ENCODE peak calls at places on chromosomes 4 and X, in six cellular contexts. S is H9, A is trophoblast cell, N is neuronal stem cell, X is mesendoderm, I is IMR-90. C is an unnamed sample.

GRCh38 chrX:123424546-123424945 is 240.5 kb downstream of the GRIA3 start:
- DNase-seq in A (peak), I (peak), X (no peak), N (no peak), S (no peak), C (peak)

GRCh38 chr4:43680416-43680815 is 768.2 kb downstream of the KCTD8 start:
- DNase-seq in A (no peak), S (no peak), I (no peak), N (peak), X (peak), C (no peak)

GRCh38 chr4:185573651-185574199 is 38.4 kb upstream of the PDLIM3 start:
- DNase-seq in A (peak), X (peak), N (no peak), S (peak), I (peak), C (peak)

GRCh38 chr4:189613202-189613601 is 327.5 kb upstream of the FRG1 start:
- DNase-seq in N (no peak), I (no peak), X (peak), A (peak), S (no peak), C (peak)

GRCh38 chrX:989959-990510 is 222.4 kb downstream of the CRLF2 start:
- DNase-seq in X (peak), N (no peak), A (peak), I (peak), S (peak), C (peak)

GRCh38 chrX:25028726-25029125 is 13.0 kb upstream of the ARX start:
- DNase-seq in N (no peak), S (no peak), A (peak), I (peak), X (no peak), C (no peak)

GRCh38 chrX:45750639-45751038 is 550.0 kb upstream of the DIPK2B start:
- DNase-seq in X (no peak), N (no peak), I (no peak), A (no peak), S (no peak), C (peak)

GRCh38 chr4:120685756-120686278 is 236.7 kb downstream of the PRDM5 start:
- DNase-seq in S (no peak), N (no peak), I (no peak), X (peak), A (no peak), C (no peak)

GRCh38 chr4:100548209-100548579 is 30.4 kb upstream of the EMCN start:
- DNase-seq in A (no peak), I (no peak), N (no peak), S (no peak), X (no peak), C (no peak)

GRCh38 chr4:27381806-27382205 is 521.2 kb downstream of the STIM2 start:
- DNase-seq in S (no peak), X (no peak), N (no peak), A (no peak), I (no peak), C (no peak)

GRCh38 chr4:81392164-81392563 is 79.5 kb downstream of the RASGEF1B start:
- DNase-seq in N (no peak), I (no peak), S (no peak), A (no peak), X (no peak), C (no peak)

GRCh38 chr4:87589531-87589930 is 18.8 kb upstream of the DSPP start:
- DNase-seq in I (peak), N (no peak), A (peak), X (peak), S (no peak), C (peak)

GRCh38 chr4:60463846-60464502 is 736.2 kb upstream of the ADGRL3 start:
- DNase-seq in A (peak), N (no peak), X (peak), I (no peak), S (no peak), C (peak)

GRCh38 chr4:174230680-174231079 is 52.8 kb downstream of the FBXO8 start:
- DNase-seq in S (no peak), A (no peak), X (no peak), N (no peak), I (no peak), C (no peak)

GRCh38 chrX:72110051-72110926 is 21.4 kb downstream of the RTL5 start:
- DNase-seq in S (no peak), X (no peak), A (no peak), N (no peak), I (no peak), C (no peak)

DNA sequence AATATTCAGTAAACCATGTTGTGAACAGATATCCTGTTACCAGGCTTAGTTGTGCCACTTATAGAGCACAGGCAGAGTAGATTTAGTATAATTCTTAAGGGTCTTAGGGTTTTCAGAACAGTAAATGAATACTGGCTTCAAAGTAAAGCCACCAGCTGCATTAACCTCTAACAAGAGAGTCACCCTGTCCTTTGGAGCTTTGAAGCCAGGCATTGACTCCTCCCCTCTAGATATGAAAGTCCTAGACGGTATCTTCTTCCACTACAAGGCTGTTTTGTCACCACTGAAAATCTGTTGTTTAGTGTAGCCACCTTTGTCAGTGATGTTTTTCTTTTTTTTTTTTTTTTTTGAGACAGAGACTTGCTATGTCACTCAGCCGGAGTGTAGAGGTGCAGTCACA is 77.7 kb downstream of the ALPK1 start:
- DNase-seq in I (no peak), A (no peak), S (no peak), X (no peak), N (no peak), C (no peak)
- H3K9ac ChIP-seq in I (no peak), A (no peak), S (no peak), X (no peak), N (no peak), C (no peak)

DNA sequence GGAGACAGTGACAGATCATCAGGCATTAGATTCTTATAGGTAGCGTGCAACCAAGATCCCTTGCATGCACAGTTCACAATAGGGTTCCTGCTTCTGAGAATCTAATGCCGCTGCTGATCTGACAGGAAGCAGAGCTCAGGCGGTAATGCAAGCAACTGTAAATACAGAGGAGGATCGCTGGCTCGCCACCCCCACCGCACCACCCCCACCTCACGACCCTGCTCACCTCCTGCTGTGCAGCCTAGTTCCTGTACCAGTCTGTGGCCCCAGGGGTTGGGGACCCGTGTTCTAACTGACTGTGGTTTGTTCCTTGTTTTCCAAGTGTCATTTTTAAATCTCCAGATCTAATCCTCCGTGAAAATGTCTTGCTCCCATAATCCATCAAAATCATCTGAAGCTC is 89.0 kb upstream of the MAPK10 start:
- DNase-seq in I (no peak), S (no peak), X (peak), A (no peak), N (no peak), C (no peak)
- H3K18ac ChIP-seq in I (no peak), S (no peak), X (peak), A (no peak), N (peak), C (no peak)

GRCh38 chrX:65705439-65705838 is 38.0 kb downstream of the MSN start:
- DNase-seq in N (no peak), S (no peak), X (no peak), I (no peak), A (peak), C (no peak)
- H3K9ac ChIP-seq in N (no peak), S (no peak), X (no peak), I (no peak), A (no peak), C (no peak)

GRCh38 chr4:161188578-161188977 is 975.2 kb downstream of the FSTL5 start:
- DNase-seq in N (no peak), S (no peak), A (no peak), I (no peak), X (no peak), C (no peak)
- H3K18ac ChIP-seq in N (no peak), S (no peak), A (no peak), I (no peak), X (no peak), C (no peak)

C was measured in mesenchymal stem cell.